ENCODE peak calls at places on chromosomes 7 and 10, in eight cellular contexts. N is activated B cell treated with CpG ODN at 0.5 μM for 24 hours, E is K562, D is thoracic aorta, H is HFFc6, S is GM20000, V is PC-3, A is mesothelial cell of epicardium. M is an unnamed sample.

GRCh38 chr10:5532231-5532605 is 7.5 kb downstream of the CALML3 start:
- DNase-seq in A (peak), N (no peak), V (no peak), H (no peak), D (no peak), E (no peak), S (no peak), M (no peak)

GRCh38 chr10:14413583-14413982 is 82.9 kb upstream of the FRMD4A start:
- DNase-seq in D (no peak), H (no peak), N (no peak), A (no peak), S (no peak), E (no peak), V (no peak), M (no peak)

GRCh38 chr7:114086906-114087651 is 168.3 kb upstream of the PPP1R3A start:
- DNase-seq in A (no peak), N (no peak), S (peak), D (no peak), H (no peak), V (no peak), E (no peak), M (no peak)

GRCh38 chr10:14016011-14016536 is 314.6 kb downstream of the FRMD4A start:
- DNase-seq in D (no peak), N (no peak), S (no peak), A (no peak), H (no peak), V (no peak), E (no peak), M (no peak)

GRCh38 chr7:332646-333398 is 42.9 kb downstream of the FOXL3 start:
- DNase-seq in E (peak), N (peak), A (peak), D (peak), H (no peak), V (peak), S (peak), M (peak)

GRCh38 chr10:15672469-15672868 is 47.3 kb downstream of the ITGA8 start:
- DNase-seq in E (no peak), V (peak), D (no peak), S (no peak), N (no peak), A (no peak), H (no peak), M (no peak)

GRCh38 chr10:6563720-6564119 is 16.4 kb downstream of the PRKCQ start:
- DNase-seq in A (no peak), S (no peak), H (no peak), E (no peak), V (no peak), N (no peak), D (no peak), M (no peak)

GRCh38 chr10:131977323-131978096 is 4.2 kb downstream of the BNIP3 start:
- DNase-seq in H (no peak), A (no peak), N (no peak), V (no peak), E (no peak), D (no peak), S (no peak), M (no peak)

GRCh38 chr10:46019541-46020343 is 10.7 kb downstream of the NCOA4 start:
- DNase-seq in A (no peak), V (no peak), N (no peak), H (no peak), D (no peak), S (no peak), E (no peak), M (no peak)

GRCh38 chr10:12663863-12664262 is 314.5 kb downstream of the CAMK1D start:
- DNase-seq in N (no peak), H (no peak), S (no peak), D (no peak), A (no peak), V (peak), E (no peak), M (no peak)

GRCh38 chr7:140533394-140533872 is 54.1 kb upstream of the MKRN1 start:
- DNase-seq in E (peak), H (no peak), D (no peak), S (peak), A (no peak), N (no peak), V (no peak), M (no peak)

GRCh38 chr7:22718911-22719420 is 8.0 kb upstream of the IL6 start:
- DNase-seq in S (no peak), H (no peak), A (no peak), D (no peak), E (no peak), V (no peak), N (no peak), M (no peak)

GRCh38 chr10:25725917-25726716 is 207.9 kb upstream of the MYO3A start:
- DNase-seq in A (no peak), V (peak), H (peak), N (no peak), S (peak), D (no peak), E (peak), M (no peak)

GRCh38 chr7:34452363-34452762 is 205.7 kb upstream of the NPSR1 start:
- DNase-seq in S (no peak), E (no peak), A (no peak), H (no peak), D (no peak), V (no peak), N (no peak), M (no peak)

GRCh38 chr7:113710310-113711106 is 208.3 kb downstream of the PPP1R3A start:
- DNase-seq in D (no peak), E (peak), V (peak), A (no peak), N (no peak), H (peak), S (peak), M (no peak)

GRCh38 chr7:107070710-107071109 is 26.2 kb downstream of the PRKAR2B start:
- DNase-seq in S (no peak), N (no peak), H (no peak), A (no peak), V (no peak), D (no peak), E (no peak), M (no peak)

GRCh38 chr10:99765672-99766071 is 16.8 kb upstream of the ABCC2 start:
- DNase-seq in H (no peak), A (no peak), V (no peak), N (no peak), D (no peak), S (peak), E (no peak), M (no peak)

GRCh38 chr7:45599851-45600706 is 25.9 kb downstream of the ADCY1 start:
- DNase-seq in H (no peak), E (no peak), N (no peak), A (no peak), D (no peak), S (no peak), V (no peak), M (no peak)

GRCh38 chr7:67522504-67522903 is 525.9 kb downstream of the TYW1 start:
- DNase-seq in E (no peak), V (no peak), A (no peak), D (no peak), N (no peak), H (no peak), S (no peak), M (no peak)

GRCh38 chr10:104657458-104657857 is 16.4 kb downstream of the SORCS3 start:
- DNase-seq in E (no peak), A (no peak), V (no peak), D (no peak), N (no peak), S (no peak), H (no peak), M (no peak)

GRCh38 chr7:3649678-3650445 is 348.8 kb downstream of the SDK1 start:
- DNase-seq in E (no peak), H (no peak), V (no peak), N (no peak), S (no peak), D (no peak), A (no peak), M (no peak)

GRCh38 chr7:130149575-130150139 is 55.5 kb downstream of the TMEM209 start:
- DNase-seq in H (no peak), A (no peak), S (peak), N (no peak), D (no peak), V (no peak), E (no peak), M (no peak)

GRCh38 chr10:29277296-29277695 is 11.6 kb upstream of the LYZL1 start:
- DNase-seq in A (no peak), E (no peak), V (peak), N (no peak), S (no peak), H (no peak), D (no peak), M (no peak)
- TF ChIP-seq CTCF in A (no peak), E (no peak), V (no peak), N (no peak), S (no peak), H (no peak), D (no peak), M (no peak)

GRCh38 chr7:138865843-138866242 is 67.8 kb upstream of the ATP6V0A4 start:
- DNase-seq in N (no peak), E (peak), A (no peak), S (peak), D (no peak), H (no peak), V (peak), M (no peak)
- TF ChIP-seq CTCF in N (no peak), E (peak), A (no peak), S (peak), D (no peak), H (peak), V (peak), M (no peak)

GRCh38 chr10:9608592-9608991 is 1409.1 kb upstream of the CELF2 start:
- DNase-seq in H (no peak), N (no peak), S (no peak), D (no peak), E (no peak), A (no peak), V (no peak), M (no peak)
- TF ChIP-seq CTCF in H (peak), N (no peak), S (no peak), D (peak), E (no peak), A (peak), V (no peak), M (no peak)

GRCh38 chr10:59801171-59801570 is 47.9 kb upstream of the MRLN start:
- DNase-seq in E (no peak), A (no peak), D (no peak), H (no peak), V (no peak), N (no peak), S (no peak), M (no peak)

GRCh38 chr10:59803714-59804113 is 50.5 kb upstream of the MRLN start:
- DNase-seq in D (no peak), V (no peak), N (no peak), E (no peak), H (no peak), A (no peak), S (no peak), M (no peak)

GRCh38 chr10:59807629-59808620 is 54.7 kb upstream of the MRLN start:
- DNase-seq in D (peak), E (no peak), V (no peak), A (no peak), S (no peak), N (no peak), H (no peak), M (no peak)

GRCh38 chr10:59804220-59804619 is 51.0 kb upstream of the MRLN start:
- DNase-seq in E (no peak), N (no peak), V (no peak), H (no peak), D (no peak), A (no peak), S (no peak), M (no peak)

DNA sequence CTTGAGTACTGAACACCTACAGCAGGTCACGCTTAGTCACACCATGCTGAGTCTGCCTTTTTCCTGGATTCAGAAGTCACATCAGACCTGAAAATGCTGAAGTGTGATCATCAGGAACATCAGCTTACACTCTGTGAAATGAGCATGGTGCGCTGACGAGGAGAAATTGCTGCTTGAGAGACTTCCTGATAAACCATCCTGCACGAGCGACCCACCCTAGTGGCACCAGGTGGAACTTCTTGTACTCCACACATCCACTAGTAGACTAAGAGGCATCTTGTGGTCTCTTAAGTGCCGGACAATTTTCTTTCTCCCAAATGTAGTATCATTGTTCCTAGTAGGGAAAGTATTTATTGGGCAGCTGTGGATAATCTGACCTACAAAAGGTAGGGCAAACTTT is 51.8 kb upstream of the MRLN start:
- DNase-seq in A (no peak), H (no peak), S (no peak), E (peak), V (peak), D (no peak), N (no peak), M (no peak)
- TF ChIP-seq CTCF in A (peak), H (peak), S (no peak), E (peak), V (peak), D (no peak), N (no peak), M (no peak)

DNA sequence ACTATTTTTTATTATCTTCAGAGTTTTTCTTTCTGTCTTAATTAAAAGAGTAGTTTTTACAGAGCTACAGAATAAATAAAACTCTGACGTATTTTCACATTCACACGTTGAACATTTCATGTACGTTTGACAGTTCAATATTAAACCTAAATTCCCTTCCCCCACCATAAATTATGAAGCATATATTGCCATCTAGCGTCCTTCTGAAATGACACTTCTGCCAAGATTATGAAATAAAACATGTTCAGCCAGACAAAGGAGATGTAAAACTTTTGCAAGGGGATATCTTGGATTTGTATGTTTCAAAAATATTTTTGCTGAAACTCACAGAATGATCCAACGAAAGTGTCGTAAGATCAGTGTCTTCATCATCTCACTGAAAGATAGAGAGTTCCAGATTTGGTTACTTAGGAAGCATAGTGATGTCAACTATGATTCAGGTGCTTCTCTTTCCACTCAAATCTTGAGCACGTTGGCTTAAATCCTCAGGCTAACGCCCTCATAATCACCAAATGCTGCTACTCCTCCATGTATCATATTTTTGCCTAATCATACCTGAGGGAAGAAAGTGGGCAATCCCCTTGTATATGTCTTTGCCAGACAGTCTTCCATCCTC is 904.3 kb downstream of the XPNPEP1 start:
- DNase-seq in N (no peak), S (no peak), H (no peak), D (no peak), E (no peak), V (peak), A (no peak), M (no peak)
- TF ChIP-seq CTCF in N (no peak), S (no peak), H (peak), D (no peak), E (no peak), V (peak), A (no peak), M (no peak)

DNA sequence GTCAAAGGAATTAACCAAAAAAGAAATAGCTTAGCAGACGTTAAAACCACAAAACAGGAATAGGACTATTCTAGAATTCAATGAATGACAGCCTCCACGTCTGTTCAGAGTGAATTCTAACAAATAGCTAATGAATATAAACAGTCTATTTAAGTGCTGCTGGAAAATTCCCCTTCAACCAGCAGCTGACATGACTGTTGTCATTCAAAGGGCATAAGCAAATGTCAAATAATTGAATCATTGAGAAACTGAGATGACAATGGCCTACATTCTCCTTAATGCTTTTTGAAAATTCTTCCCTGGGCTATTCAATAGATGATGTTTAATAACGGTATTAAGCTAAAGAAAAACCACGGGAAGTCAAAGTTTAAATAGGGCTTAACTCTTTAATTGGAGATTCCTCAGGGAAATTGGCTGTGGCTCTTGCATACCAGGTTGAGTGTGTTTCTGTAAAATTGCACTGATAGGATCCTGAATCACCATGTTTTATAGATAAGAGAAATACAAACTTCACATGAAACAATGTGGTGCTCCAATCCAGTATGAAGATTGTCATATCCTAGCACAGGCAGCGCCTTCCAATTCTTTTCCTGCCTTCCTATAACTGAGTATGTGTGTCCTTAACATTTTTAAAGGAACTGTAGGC is 77.0 kb downstream of the ARL4A start:
- DNase-seq in D (no peak), H (peak), V (no peak), S (no peak), E (no peak), N (no peak), A (no peak), M (no peak)
- TF ChIP-seq CTCF in D (no peak), H (no peak), V (no peak), S (no peak), E (no peak), N (no peak), A (no peak), M (no peak)

DNA sequence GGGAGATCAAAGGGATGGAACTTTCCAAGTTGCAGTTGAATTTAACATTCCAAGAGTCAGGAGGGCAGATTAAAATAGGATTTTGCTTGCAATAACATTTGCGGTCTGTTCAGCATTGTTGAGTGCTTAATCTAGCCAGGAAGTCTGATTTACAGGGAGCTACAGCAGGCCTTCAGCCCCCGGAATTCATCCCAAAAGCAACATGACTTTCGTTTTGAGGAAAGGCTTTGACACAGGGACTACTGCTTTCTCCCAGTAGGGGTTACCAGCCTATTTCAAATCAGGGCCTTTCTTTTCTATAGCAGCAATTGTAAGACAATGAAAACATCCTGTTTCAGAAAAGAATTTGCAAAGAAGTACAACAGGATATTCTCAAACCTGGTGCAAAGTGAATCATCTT is 279.7 kb upstream of the PITRM1 start:
- DNase-seq in V (peak), D (no peak), A (no peak), N (no peak), S (no peak), E (no peak), H (peak), M (no peak)
- TF ChIP-seq CTCF in V (no peak), D (peak), A (no peak), N (no peak), S (no peak), E (no peak), H (peak), M (no peak)

GRCh38 chr7:75690121-75690523 is 48.6 kb downstream of the HIP1 start:
- DNase-seq in V (no peak), A (no peak), E (no peak), N (no peak), D (no peak), H (no peak), S (no peak), M (no peak)

GRCh38 chr7:75686551-75686950 is 52.2 kb downstream of the HIP1 start:
- DNase-seq in E (no peak), S (no peak), H (no peak), A (no peak), N (no peak), V (no peak), D (no peak), M (no peak)

GRCh38 chr7:75688200-75689136 is 50.3 kb downstream of the HIP1 start:
- DNase-seq in V (no peak), E (no peak), N (peak), H (no peak), S (no peak), D (no peak), A (no peak), M (no peak)

GRCh38 chr7:75689246-75690099 is 49.3 kb downstream of the HIP1 start:
- DNase-seq in S (no peak), N (no peak), H (no peak), V (no peak), D (no peak), A (no peak), E (no peak), M (no peak)

GRCh38 chr7:75687246-75688088 is 51.3 kb downstream of the HIP1 start:
- DNase-seq in S (no peak), H (no peak), E (no peak), D (no peak), N (no peak), A (no peak), V (no peak), M (no peak)
- TF ChIP-seq CTCF in S (no peak), H (no peak), E (no peak), D (no peak), N (no peak), A (no peak), V (no peak), M (no peak)